ENCODE peak calls at places on chromosomes 1 and 21, in four cellular contexts. T, K, X and D are unnamed samples.

GRCh38 chr1:201456499-201457309 is 12.3 kb downstream of the PHLDA3 start:
- DNase-seq in T (no peak), K (no peak), X (no peak), D (no peak)

GRCh38 chr1:61184035-61184713 is 101.8 kb downstream of the NFIA start:
- DNase-seq in T (peak), K (no peak), X (no peak), D (no peak)

GRCh38 chr1:199759268-199759724 is 268.2 kb upstream of the NR5A2 start:
- DNase-seq in T (no peak), K (no peak), X (no peak), D (no peak)

GRCh38 chr1:52680353-52680752 is 17.8 kb downstream of the COA7 start:
- DNase-seq in T (no peak), K (no peak), X (no peak), D (no peak)

GRCh38 chr1:28266920-28267322 is 7.6 kb downstream of the SESN2 start:
- DNase-seq in T (no peak), K (no peak), X (no peak), D (no peak)

GRCh38 chr1:212699839-212700596 is at the start of gene BATF3:
- DNase-seq in T (peak), K (no peak), X (no peak), D (peak)

GRCh38 chr1:230171337-230172015 is 104.4 kb downstream of the GALNT2 start:
- DNase-seq in T (no peak), K (no peak), X (no peak), D (no peak)

GRCh38 chr1:56149761-56150160 is 429.6 kb downstream of the PLPP3 start:
- DNase-seq in T (no peak), K (no peak), X (no peak), D (no peak)

GRCh38 chr1:201444792-201445191 is 23.3 kb upstream of the TNNI1 start:
- DNase-seq in T (no peak), K (no peak), X (no peak), D (no peak)

GRCh38 chr1:179353546-179353945 is 12.2 kb upstream of the AXDND1 start:
- DNase-seq in T (no peak), K (no peak), X (no peak), D (no peak)

GRCh38 chr21:33854604-33855003 is 61.0 kb downstream of the ATP5PO start:
- DNase-seq in T (no peak), K (no peak), X (no peak), D (no peak)

GRCh38 chr1:154812911-154813816 is 56.9 kb downstream of the KCNN3 start:
- DNase-seq in T (peak), K (no peak), X (no peak), D (no peak)

GRCh38 chr1:86245566-86246190 is 89.1 kb upstream of the COL24A1 start:
- DNase-seq in T (no peak), K (no peak), X (no peak), D (no peak)

GRCh38 chr1:193102662-193103061 is 2.6 kb downstream of the GLRX2 start:
- DNase-seq in T (no peak), K (no peak), X (no peak), D (no peak)

GRCh38 chr1:82801151-82801550 is 1000.4 kb downstream of the ADGRL2 start:
- DNase-seq in T (no peak), K (no peak), X (no peak), D (no peak)

GRCh38 chr1:29282924-29283803 is 46.8 kb downstream of the PTPRU start:
- DNase-seq in T (no peak), K (no peak), X (peak), D (no peak)

GRCh38 chr1:79006564-79006963 is at the start of gene ADGRL4:
- DNase-seq in T (no peak), K (no peak), X (peak), D (no peak)

GRCh38 chr21:34152500-34152899 is 79.1 kb downstream of the MRPS6 start:
- DNase-seq in T (no peak), K (no peak), X (no peak), D (no peak)

GRCh38 chr1:117116090-117116783 is 5.3 kb downstream of the TRIM45 start:
- DNase-seq in T (no peak), K (no peak), X (no peak), D (no peak)

GRCh38 chr1:223724376-223724775 is 12.0 kb downstream of the CAPN2 start:
- DNase-seq in T (no peak), K (no peak), X (no peak), D (no peak)

GRCh38 chr1:61273167-61273705 is 190.9 kb downstream of the NFIA start:
- DNase-seq in T (no peak), K (no peak), X (no peak), D (no peak)

GRCh38 chr1:66275083-66275482 is 258.9 kb upstream of the SGIP1 start:
- DNase-seq in T (no peak), K (no peak), X (no peak), D (no peak)

GRCh38 chr1:117541003-117541402 is 64.8 kb upstream of the TENT5C start:
- DNase-seq in T (no peak), K (no peak), X (no peak), D (no peak)

GRCh38 chr1:87330201-87330953 is 1.7 kb downstream of the LMO4 start:
- DNase-seq in T (peak), K (no peak), X (peak), D (no peak)